ENCODE peak calls at places on chromosomes 7 and 10, in six cellular contexts. One of them, this sample, is unnamed. For H3K27me3, the result is how much of the 10 kb centered on the place peaks cover.

GRCh38 chr10:5633166-5633565 is 33.2 kb downstream of the ASB13 start:
- DNase-seq in DND-41: no peak
- DNase-seq in tibial artery: no peak
- DNase-seq in Peyer's patch: no peak
- DNase-seq in IMR-90: no peak
- DNase-seq in right lobe of liver: no peak
- DNase-seq in this sample: no peak

GRCh38 chr7:33736521-33737221 is 168.7 kb upstream of the BMPER start:
- DNase-seq in DND-41: no peak
- DNase-seq in IMR-90: no peak
- DNase-seq in right lobe of liver: no peak
- DNase-seq in tibial artery: no peak
- DNase-seq in Peyer's patch: no peak
- DNase-seq in this sample: no peak

GRCh38 chr7:6489612-6490011 is 41.9 kb upstream of the DAGLB start:
- DNase-seq in DND-41: no peak
- DNase-seq in right lobe of liver: no peak
- DNase-seq in IMR-90: no peak
- DNase-seq in tibial artery: no peak
- DNase-seq in Peyer's patch: no peak
- DNase-seq in this sample: no peak

GRCh38 chr7:1664711-1665591 is 5.1 kb upstream of the ELFN1 start:
- DNase-seq in right lobe of liver: peak
- DNase-seq in IMR-90: peak
- DNase-seq in DND-41: peak
- DNase-seq in tibial artery: peak
- DNase-seq in Peyer's patch: peak
- DNase-seq in this sample: peak

GRCh38 chr7:853366-854117 is 21.3 kb downstream of the SUN1 start:
- DNase-seq in IMR-90: no peak
- DNase-seq in DND-41: no peak
- DNase-seq in tibial artery: no peak
- DNase-seq in Peyer's patch: no peak
- DNase-seq in right lobe of liver: peak
- DNase-seq in this sample: no peak

GRCh38 chr7:114364151-114364550 is 50.5 kb upstream of the FOXP2 start:
- DNase-seq in DND-41: no peak
- DNase-seq in right lobe of liver: no peak
- DNase-seq in tibial artery: no peak
- DNase-seq in IMR-90: no peak
- DNase-seq in Peyer's patch: no peak
- DNase-seq in this sample: no peak

GRCh38 chr7:69177326-69177897 is 420.9 kb upstream of the AUTS2 start:
- DNase-seq in tibial artery: no peak
- DNase-seq in DND-41: no peak
- DNase-seq in IMR-90: no peak
- DNase-seq in right lobe of liver: no peak
- DNase-seq in Peyer's patch: no peak
- DNase-seq in this sample: no peak

GRCh38 chr7:88105231-88105630 is 114.6 kb downstream of the SRI start:
- DNase-seq in DND-41: no peak
- DNase-seq in right lobe of liver: no peak
- DNase-seq in tibial artery: no peak
- DNase-seq in IMR-90: no peak
- DNase-seq in Peyer's patch: no peak
- DNase-seq in this sample: no peak

GRCh38 chr10:58180633-58181032 is 87.1 kb downstream of the IPMK start:
- DNase-seq in IMR-90: peak
- DNase-seq in Peyer's patch: no peak
- DNase-seq in DND-41: no peak
- DNase-seq in right lobe of liver: no peak
- DNase-seq in tibial artery: no peak
- DNase-seq in this sample: no peak

GRCh38 chr10:122879339-122880273 is at the start of gene FAM24B:
- DNase-seq in Peyer's patch: peak
- DNase-seq in IMR-90: peak
- DNase-seq in tibial artery: peak
- DNase-seq in DND-41: peak
- DNase-seq in right lobe of liver: peak
- DNase-seq in this sample: peak

GRCh38 chr7:51158742-51159441 is 157.7 kb downstream of the COBL start:
- DNase-seq in tibial artery: no peak
- DNase-seq in IMR-90: no peak
- DNase-seq in DND-41: no peak
- DNase-seq in Peyer's patch: no peak
- DNase-seq in right lobe of liver: no peak
- DNase-seq in this sample: no peak

GRCh38 chr7:139328375-139328774 is 12.8 kb upstream of the FMC1 start:
- DNase-seq in IMR-90: peak
- DNase-seq in tibial artery: no peak
- DNase-seq in DND-41: no peak
- DNase-seq in Peyer's patch: no peak
- DNase-seq in right lobe of liver: no peak
- DNase-seq in this sample: no peak

GRCh38 chr10:104577171-104577570 is 63.9 kb upstream of the SORCS3 start:
- DNase-seq in Peyer's patch: no peak
- DNase-seq in DND-41: no peak
- DNase-seq in tibial artery: no peak
- DNase-seq in IMR-90: no peak
- DNase-seq in right lobe of liver: no peak
- DNase-seq in this sample: no peak

GRCh38 chr10:121596668-121597503 is 1.4 kb downstream of the FGFR2 start:
- DNase-seq in DND-41: no peak
- DNase-seq in tibial artery: peak
- DNase-seq in right lobe of liver: peak
- DNase-seq in IMR-90: no peak
- DNase-seq in Peyer's patch: no peak
- DNase-seq in this sample: no peak

GRCh38 chr10:24008164-24009066 is 200.5 kb upstream of the KIAA1217 start:
- DNase-seq in IMR-90: no peak
- DNase-seq in DND-41: no peak
- DNase-seq in tibial artery: no peak
- DNase-seq in Peyer's patch: no peak
- DNase-seq in right lobe of liver: no peak
- DNase-seq in this sample: no peak

GRCh38 chr10:59465089-59465488 is 102.7 kb upstream of the FAM13C start:
- DNase-seq in Peyer's patch: no peak
- DNase-seq in right lobe of liver: no peak
- DNase-seq in DND-41: no peak
- DNase-seq in IMR-90: peak
- DNase-seq in tibial artery: no peak
- DNase-seq in this sample: no peak

GRCh38 chr10:5869156-5869555 is 20.5 kb downstream of the ANKRD16 start:
- DNase-seq in DND-41: no peak
- DNase-seq in right lobe of liver: no peak
- DNase-seq in IMR-90: no peak
- DNase-seq in Peyer's patch: no peak
- DNase-seq in tibial artery: no peak
- DNase-seq in this sample: no peak

GRCh38 chr7:50321678-50322077 is 17.2 kb downstream of the IKZF1 start:
- DNase-seq in Peyer's patch: peak
- DNase-seq in right lobe of liver: no peak
- DNase-seq in IMR-90: no peak
- DNase-seq in tibial artery: no peak
- DNase-seq in DND-41: no peak
- DNase-seq in this sample: no peak

GRCh38 chr7:105656922-105657521 is 75.7 kb upstream of the EFCAB10 start:
- DNase-seq in DND-41: peak
- DNase-seq in tibial artery: peak
- DNase-seq in IMR-90: no peak
- DNase-seq in Peyer's patch: peak
- DNase-seq in right lobe of liver: no peak
- DNase-seq in this sample: peak

GRCh38 chr7:106071356-106071998 is 40.6 kb downstream of the SYPL1 start:
- DNase-seq in DND-41: peak
- DNase-seq in right lobe of liver: no peak
- DNase-seq in IMR-90: no peak
- DNase-seq in tibial artery: no peak
- DNase-seq in Peyer's patch: peak
- DNase-seq in this sample: peak

GRCh38 chr7:151518105-151518780 is 1.5 kb downstream of the RHEB start:
- DNase-seq in DND-41: peak
- DNase-seq in Peyer's patch: peak
- DNase-seq in right lobe of liver: peak
- DNase-seq in tibial artery: peak
- DNase-seq in IMR-90: peak
- DNase-seq in this sample: peak

GRCh38 chr7:24701232-24701898 is 55.9 kb downstream of the GSDME start:
- DNase-seq in tibial artery: no peak
- DNase-seq in DND-41: no peak
- DNase-seq in Peyer's patch: no peak
- DNase-seq in IMR-90: peak
- DNase-seq in right lobe of liver: no peak
- DNase-seq in this sample: no peak

GRCh38 chr7:36084485-36085091 is 68.5 kb upstream of the EEPD1 start:
- DNase-seq in IMR-90: peak
- DNase-seq in right lobe of liver: peak
- DNase-seq in tibial artery: no peak
- DNase-seq in DND-41: no peak
- DNase-seq in Peyer's patch: no peak
- DNase-seq in this sample: no peak

GRCh38 chr10:53140516-53140915 is 367.9 kb upstream of the MBL2 start:
- DNase-seq in right lobe of liver: no peak
- DNase-seq in tibial artery: no peak
- DNase-seq in DND-41: no peak
- DNase-seq in Peyer's patch: no peak
- DNase-seq in IMR-90: no peak
- DNase-seq in this sample: no peak

GRCh38 chr7:29878081-29878688 is 71.9 kb downstream of the WIPF3 start:
- DNase-seq in right lobe of liver: no peak
- DNase-seq in IMR-90: peak
- DNase-seq in Peyer's patch: peak
- DNase-seq in tibial artery: peak
- DNase-seq in DND-41: peak
- DNase-seq in this sample: peak

GRCh38 chr7:124688991-124689390 is 76.6 kb downstream of the GPR37 start:
- DNase-seq in DND-41: no peak
- DNase-seq in Peyer's patch: no peak
- DNase-seq in IMR-90: peak
- DNase-seq in tibial artery: no peak
- DNase-seq in right lobe of liver: no peak
- DNase-seq in this sample: no peak

GRCh38 chr7:154928136-154929005 is 74.6 kb downstream of the PAXIP1 start:
- DNase-seq in IMR-90: peak
- DNase-seq in right lobe of liver: no peak
- DNase-seq in Peyer's patch: peak
- DNase-seq in DND-41: peak
- DNase-seq in tibial artery: peak
- DNase-seq in this sample: peak

GRCh38 chr7:141039366-141039765 is 24.6 kb upstream of the MRPS33 start:
- DNase-seq in IMR-90: peak
- DNase-seq in DND-41: no peak
- DNase-seq in Peyer's patch: no peak
- DNase-seq in tibial artery: no peak
- DNase-seq in right lobe of liver: no peak
- DNase-seq in this sample: no peak

GRCh38 chr7:150358433-150358832 is 10.2 kb upstream of the REPIN1 start:
- DNase-seq in DND-41: no peak
- DNase-seq in right lobe of liver: no peak
- DNase-seq in IMR-90: no peak
- DNase-seq in Peyer's patch: no peak
- DNase-seq in tibial artery: no peak
- DNase-seq in this sample: no peak

GRCh38 chr10:32687116-32687515 is 241.2 kb downstream of the CCDC7 start:
- DNase-seq in Peyer's patch: no peak
- DNase-seq in right lobe of liver: no peak
- DNase-seq in IMR-90: peak
- DNase-seq in DND-41: no peak
- DNase-seq in tibial artery: no peak
- DNase-seq in this sample: no peak

GRCh38 chr7:77991656-77992055 is 193.1 kb downstream of the PHTF2 start:
- DNase-seq in IMR-90: no peak
- DNase-seq in DND-41: no peak
- DNase-seq in tibial artery: no peak
- DNase-seq in right lobe of liver: no peak
- DNase-seq in Peyer's patch: no peak
- DNase-seq in this sample: no peak
- H3K27ac ChIP-seq in IMR-90: no peak
- H3K27ac ChIP-seq in DND-41: no peak
- H3K27ac ChIP-seq in tibial artery: no peak
- H3K27ac ChIP-seq in right lobe of liver: no peak
- H3K27ac ChIP-seq in Peyer's patch: no peak
- H3K27ac ChIP-seq in this sample: no peak

DNA sequence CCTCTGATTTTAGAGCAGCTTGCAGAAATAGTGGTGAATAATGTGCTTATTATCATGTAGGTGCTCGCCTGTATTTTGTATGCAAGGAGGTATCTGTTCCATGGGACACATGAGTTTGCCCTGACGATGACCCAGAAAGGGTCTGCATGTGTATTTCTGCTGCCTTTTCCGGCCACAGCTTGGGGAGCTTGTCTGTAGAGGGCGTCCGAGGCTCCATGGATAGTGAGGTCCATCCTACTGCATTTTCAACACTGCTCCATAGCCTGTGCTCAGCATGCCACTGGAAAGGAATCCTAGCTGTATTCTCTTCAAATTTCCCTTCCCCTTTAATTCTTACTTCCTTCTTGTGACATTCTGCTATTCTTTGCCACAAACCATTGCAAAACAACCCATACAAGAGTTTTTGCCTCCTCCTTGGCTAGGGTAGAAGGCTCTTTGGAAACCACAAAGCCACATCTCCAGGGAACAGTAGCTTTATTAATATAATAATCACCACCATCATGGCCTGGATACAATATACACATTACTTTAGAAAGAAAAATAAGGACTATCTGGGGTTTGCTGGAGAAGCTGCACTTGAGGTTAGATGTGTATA is 127.7 kb downstream of the DYNC1I1 start:
- DNase-seq in tibial artery: no peak
- DNase-seq in IMR-90: no peak
- DNase-seq in Peyer's patch: no peak
- DNase-seq in DND-41: no peak
- DNase-seq in right lobe of liver: no peak
- DNase-seq in this sample: no peak
- TF ChIP-seq CTCF in tibial artery: no peak
- TF ChIP-seq CTCF in IMR-90: no peak
- TF ChIP-seq CTCF in Peyer's patch: no peak
- TF ChIP-seq CTCF in DND-41: no peak
- TF ChIP-seq CTCF in right lobe of liver: no peak
- TF ChIP-seq CTCF in this sample: no peak

GRCh38 chr10:133042816-133043215 is 44.9 kb upstream of the ADGRA1 start:
- DNase-seq in IMR-90: no peak
- DNase-seq in Peyer's patch: no peak
- DNase-seq in DND-41: no peak
- DNase-seq in right lobe of liver: no peak
- DNase-seq in tibial artery: no peak
- DNase-seq in this sample: no peak
- H3K27me3 ChIP-seq in IMR-90: under half
- H3K27me3 ChIP-seq in Peyer's patch: under half
- H3K27me3 ChIP-seq in DND-41: under half
- H3K27me3 ChIP-seq in right lobe of liver: under half
- H3K27me3 ChIP-seq in tibial artery: under half
- H3K27me3 ChIP-seq in this sample: under half

DNA sequence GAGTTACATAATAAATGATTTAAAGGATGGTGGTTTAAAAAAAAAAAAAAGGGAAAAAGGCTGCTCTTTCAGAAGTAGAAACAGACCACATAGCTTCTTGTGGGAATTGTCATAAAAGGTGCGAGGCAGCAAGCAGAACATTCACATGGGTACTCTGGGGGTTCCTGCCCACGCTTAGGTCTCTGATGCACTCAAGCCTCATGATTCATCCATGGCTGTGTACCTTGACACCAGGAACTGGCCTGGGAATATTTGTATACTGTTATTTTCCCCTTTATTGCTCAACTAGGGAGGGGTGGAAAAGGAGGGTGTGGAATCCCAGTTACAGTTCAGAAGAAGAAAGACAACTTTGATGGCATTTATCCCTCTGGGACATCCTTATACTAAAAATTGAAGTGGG is 4.0 kb downstream of the PON2 start:
- DNase-seq in right lobe of liver: peak
- DNase-seq in tibial artery: no peak
- DNase-seq in IMR-90: peak
- DNase-seq in DND-41: no peak
- DNase-seq in Peyer's patch: no peak
- DNase-seq in this sample: no peak
- H3K27ac ChIP-seq in right lobe of liver: no peak
- H3K27ac ChIP-seq in tibial artery: no peak
- H3K27ac ChIP-seq in IMR-90: no peak
- H3K27ac ChIP-seq in DND-41: no peak
- H3K27ac ChIP-seq in Peyer's patch: no peak
- H3K27ac ChIP-seq in this sample: no peak

This sample was measured in CD8-positive, alpha-beta T cell.